ENCODE peak calls at places on chromosomes 16 and 17, in six cellular contexts. B, E, Y, I, G and X are unnamed samples.

GRCh38 chr16:50521246-50521900 is 26.8 kb upstream of the NKD1 start:
- DNase-seq in B (no peak), E (no peak), Y (no peak), I (no peak), G (no peak), X (no peak)

GRCh38 chr16:1990336-1991134 is 765 bp downstream of the SYNGR3 start:
- DNase-seq in B (peak; percentile 38), E (peak; percentile 76), Y (no peak), I (no peak), G (no peak), X (no peak)

GRCh38 chr17:41178843-41179616 is 1.0 kb upstream of the KRTAP4-2 start:
- DNase-seq in B (no peak), E (no peak), Y (no peak), I (no peak), G (no peak), X (no peak)

GRCh38 chr16:10640934-10641333 is 53.8 kb downstream of the TEKT5 start:
- DNase-seq in B (no peak), E (no peak), Y (no peak), I (no peak), G (no peak), X (no peak)

GRCh38 chr17:3534881-3535252 is 22.7 kb downstream of the TRPV3 start:
- DNase-seq in B (peak; percentile 12), E (no peak), Y (peak; percentile 74), I (peak; percentile 55), G (no peak), X (no peak)

GRCh38 chr16:17475104-17475503 is 4.3 kb upstream of the XYLT1 start:
- DNase-seq in B (no peak), E (no peak), Y (no peak), I (no peak), G (no peak), X (no peak)

GRCh38 chr17:44375196-44376017 is 11.8 kb upstream of the FAM171A2 start:
- DNase-seq in B (no peak), E (no peak), Y (no peak), I (no peak), G (no peak), X (no peak)

GRCh38 chr17:82244413-82245140 is 15.7 kb downstream of the SLC16A3 start:
- DNase-seq in B (no peak), E (no peak), Y (peak; percentile 58), I (no peak), G (no peak), X (no peak)

GRCh38 chr17:80270104-80270503 is 9.5 kb downstream of the RNF213 start:
- DNase-seq in B (peak; percentile 83), E (no peak), Y (no peak), I (no peak), G (no peak), X (no peak)

GRCh38 chr17:34351041-34351575 is 5.2 kb upstream of the CCL13 start:
- DNase-seq in B (no peak), E (no peak), Y (no peak), I (no peak), G (no peak), X (no peak)
- H3K9me3 ChIP-seq in B (no peaks in the 10 kb centered on the region), E (no peaks in the 10 kb centered on the region), Y (no peaks in the 10 kb centered on the region), I (no peaks in the 10 kb centered on the region), G (no peaks in the 10 kb centered on the region), X (no peaks in the 10 kb centered on the region)

DNA sequence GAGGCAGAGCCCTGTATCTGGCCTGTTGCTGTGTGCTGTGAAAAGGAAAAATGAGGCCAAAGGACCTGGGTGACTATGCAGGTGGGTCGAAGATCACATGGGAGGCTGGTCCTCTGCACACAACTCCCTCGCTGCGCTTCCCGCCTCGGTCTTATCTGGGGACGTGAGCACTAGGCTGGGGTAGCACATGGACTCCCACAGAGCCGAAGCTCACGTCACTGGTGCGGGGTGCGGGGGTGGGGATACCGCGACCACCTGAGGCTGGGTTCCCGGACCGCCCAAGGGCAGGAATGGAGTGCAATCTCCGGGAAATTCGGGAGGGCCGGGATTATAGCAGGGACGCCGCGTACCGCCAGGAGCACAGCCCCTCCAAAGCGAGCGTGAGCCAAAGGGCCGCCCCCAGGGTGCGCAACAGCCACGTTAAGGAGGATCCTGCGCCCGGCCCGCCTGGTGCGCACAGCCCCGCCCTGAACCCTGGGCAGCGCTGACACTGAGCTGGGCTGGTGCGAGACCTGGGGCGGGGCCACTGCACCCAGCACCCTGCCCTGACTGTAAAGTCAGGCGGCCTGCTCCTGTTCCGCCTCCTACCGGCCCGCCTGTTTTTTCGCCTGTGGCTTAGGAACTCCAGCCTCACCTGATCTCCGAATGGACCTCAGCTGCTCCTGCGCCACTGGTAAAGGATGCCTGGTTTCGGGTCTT is 4.8 kb downstream of the MT1A start:
- DNase-seq in B (peak; percentile 52), E (peak; percentile 95), Y (peak; percentile 67), I (peak; percentile 51), G (no peak), X (peak; percentile 63)
- TF ChIP-seq POLR2A in B (no peak), E (peak; percentile 63), Y (no peak), I (no peak), G (no peak), X (no peak)

GRCh38 chr17:18089613-18090012 is 1.9 kb downstream of the DRG2 start:
- DNase-seq in B (no peak), E (no peak), Y (no peak), I (no peak), G (no peak), X (no peak)

GRCh38 chr17:18093616-18094408 is 6.1 kb downstream of the DRG2 start:
- DNase-seq in B (peak; percentile 91), E (peak; percentile 31), Y (peak; percentile 57), I (no peak), G (no peak), X (peak; percentile 45)

GRCh38 chr17:18099516-18099915 is 9.0 kb upstream of the MYO15A start:
- DNase-seq in B (no peak), E (no peak), Y (no peak), I (no peak), G (no peak), X (no peak)

DNA sequence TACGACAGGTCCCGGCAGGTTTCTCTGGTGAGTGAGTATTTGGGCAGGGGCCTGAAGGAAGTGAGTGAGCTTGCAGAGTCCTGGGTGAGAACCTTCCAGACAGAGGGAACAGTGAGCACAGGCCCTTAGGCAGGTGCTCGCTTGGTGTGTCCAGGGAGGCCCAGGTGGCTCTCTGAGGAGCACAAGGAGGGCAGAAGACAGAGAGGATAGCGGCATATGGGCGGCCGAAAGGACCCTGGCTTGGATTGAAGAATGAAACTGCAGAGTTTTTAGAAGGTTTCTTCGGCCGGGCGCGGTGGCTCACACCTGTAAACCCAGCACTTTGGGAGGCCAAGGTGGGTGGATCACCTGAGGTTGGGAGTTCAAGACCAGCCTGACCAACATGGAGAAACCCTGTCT is 6.7 kb downstream of the DRG2 start:
- DNase-seq in B (no peak), E (no peak), Y (no peak), I (no peak), G (no peak), X (no peak)
- H3K9me3 ChIP-seq in B (no peaks in the 10 kb centered on the region), E (no peaks in the 10 kb centered on the region), Y (no peaks in the 10 kb centered on the region), I (no peaks in the 10 kb centered on the region), G (no peaks in the 10 kb centered on the region), X (no peaks in the 10 kb centered on the region)

DNA sequence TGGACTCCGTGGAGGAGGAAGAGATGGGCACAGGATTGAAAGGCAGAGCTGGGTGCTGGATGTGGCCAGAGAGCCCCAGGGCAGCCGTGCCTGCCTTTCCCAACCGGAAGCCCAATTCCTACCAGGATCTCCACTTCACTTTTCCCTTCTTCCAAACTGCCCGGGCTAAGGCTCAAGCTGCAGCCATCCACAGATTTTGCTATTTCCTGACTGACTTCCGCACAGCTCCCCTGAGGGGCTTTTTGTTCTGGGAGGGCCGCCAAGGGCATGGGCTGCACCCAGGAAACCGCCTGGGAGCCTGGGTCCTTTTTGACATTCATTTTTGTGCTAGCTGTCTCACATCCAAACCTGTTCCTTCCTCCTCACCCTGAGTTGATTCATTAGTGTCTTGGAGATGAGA is 4.2 kb downstream of the SHISA6 start:
- DNase-seq in B (no peak), E (no peak), Y (no peak), I (no peak), G (no peak), X (no peak)
- TF ChIP-seq POLR2A in B (no peak), E (no peak), Y (no peak), I (no peak), G (no peak), X (no peak)

GRCh38 chr17:8029121-8029520 is 9.7 kb upstream of the ALOX15B start:
- DNase-seq in B (no peak), E (no peak), Y (no peak), I (no peak), G (no peak), X (no peak)

GRCh38 chr17:8021565-8022357 is 17.1 kb upstream of the ALOX15B start:
- DNase-seq in B (no peak), E (no peak), Y (no peak), I (no peak), G (no peak), X (no peak)

GRCh38 chr17:8022358-8023038 is 16.4 kb upstream of the ALOX15B start:
- DNase-seq in B (no peak), E (no peak), Y (no peak), I (no peak), G (no peak), X (no peak)

GRCh38 chr17:8020776-8021564 is 17.9 kb upstream of the ALOX15B start:
- DNase-seq in B (no peak), E (no peak), Y (no peak), I (no peak), G (no peak), X (no peak)

DNA sequence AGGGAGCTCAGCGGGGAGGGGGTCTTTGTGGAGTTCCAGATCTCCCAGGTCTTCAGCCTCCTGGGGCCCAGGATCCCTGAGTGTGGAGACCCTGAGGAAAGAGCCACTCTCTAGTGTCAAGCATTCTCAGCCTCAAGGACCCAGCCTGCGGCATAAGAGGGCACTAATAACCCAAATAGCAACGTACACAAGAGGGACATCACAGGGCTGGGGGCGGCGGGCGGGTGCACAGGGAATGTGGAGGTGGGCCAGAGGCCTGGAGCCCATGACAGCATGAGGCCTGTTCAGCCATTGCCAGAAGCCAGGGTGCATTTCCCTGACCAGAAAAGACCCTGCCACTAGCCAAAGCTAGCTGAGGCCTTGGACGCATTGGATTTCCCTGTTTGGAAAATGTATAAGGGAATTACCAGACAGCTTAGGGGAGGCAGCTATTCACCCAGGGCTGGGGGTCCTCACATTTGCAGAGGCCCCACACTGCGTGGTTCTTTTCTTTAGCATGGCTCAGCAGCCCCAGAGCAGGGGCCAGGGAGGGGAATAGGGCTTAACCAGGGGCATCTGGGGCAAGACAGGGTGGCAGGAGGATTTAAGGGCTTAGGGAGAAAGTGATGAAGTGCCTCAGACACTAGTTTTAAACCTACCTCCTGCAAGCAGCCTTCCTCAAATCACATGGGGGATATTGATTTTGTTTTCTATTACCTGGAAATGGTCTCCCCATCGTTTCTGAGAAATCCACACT is 13.5 kb upstream of the ALOX15B start:
- DNase-seq in B (no peak), E (no peak), Y (no peak), I (no peak), G (no peak), X (no peak)
- H3K9me3 ChIP-seq in B (no peaks in the 10 kb centered on the region), E (no peaks in the 10 kb centered on the region), Y (no peaks in the 10 kb centered on the region), I (no peaks in the 10 kb centered on the region), G (no peaks in the 10 kb centered on the region), X (no peaks in the 10 kb centered on the region)

DNA sequence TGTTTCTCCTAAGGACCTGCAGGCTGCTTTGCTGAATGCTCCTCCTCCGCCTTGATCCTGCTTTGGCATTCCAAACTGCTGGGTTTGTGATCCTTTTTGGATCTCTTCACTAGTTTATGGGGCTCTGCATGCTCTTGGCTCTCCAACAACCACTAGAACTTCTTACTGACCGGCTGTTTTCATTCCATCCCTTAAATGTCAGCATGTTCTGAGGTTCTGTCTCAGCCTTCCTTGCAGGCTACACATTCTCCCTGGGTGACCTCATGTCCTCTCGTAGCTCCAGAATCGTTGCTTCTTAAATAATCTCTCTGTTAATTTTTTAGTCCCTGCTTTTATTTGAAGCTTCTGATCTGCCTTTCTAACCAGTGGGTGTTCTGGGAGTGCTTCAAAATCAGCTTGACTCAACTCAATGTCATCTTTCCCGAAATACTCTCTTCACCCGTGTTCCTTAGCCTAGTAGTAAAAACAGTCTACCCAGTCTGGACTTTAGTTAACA is 119.0 kb upstream of the HS3ST2 start:
- DNase-seq in B (no peak), E (no peak), Y (peak; percentile 32), I (no peak), G (no peak), X (no peak)
- TF ChIP-seq POLR2A in B (no peak), E (no peak), Y (no peak), I (no peak), G (no peak), X (no peak)